ENCODE peak calls at places on chromosomes 16 and 17, in four cellular contexts. I is OCI-LY7, B is stomach, E is DND-41. H is an unnamed sample. For H3K4me1, the result is how much of the 10 kb centered on the place peaks cover.

GRCh38 chr17:59001158-59001814 is 105.4 kb downstream of the TRIM37 start:
- DNase-seq in I (peak), B (peak), E (no peak), H (peak)

GRCh38 chr17:45225964-45226530 is 4.4 kb downstream of the FMNL1 start:
- DNase-seq in I (peak), B (peak), E (peak), H (peak)

GRCh38 chr17:29573871-29574731 is 5.6 kb downstream of the TP53I13 start:
- DNase-seq in I (no peak), B (no peak), E (no peak), H (no peak)

GRCh38 chr17:67713169-67713568 is 4.6 kb upstream of the NOL11 start:
- DNase-seq in I (no peak), B (no peak), E (no peak), H (no peak)

GRCh38 chr17:16068323-16068722 is 68.7 kb downstream of the TTC19 start:
- DNase-seq in I (no peak), B (no peak), E (no peak), H (no peak)

GRCh38 chr16:89712476-89712805 is 8.3 kb downstream of the VPS9D1 start:
- DNase-seq in I (peak), B (no peak), E (no peak), H (no peak)

GRCh38 chr16:10929853-10930754 is 12.2 kb downstream of the DEXI start:
- DNase-seq in I (no peak), B (no peak), E (no peak), H (no peak)

GRCh38 chr17:49779730-49780220 is 8.7 kb upstream of the KAT7 start:
- DNase-seq in I (peak), B (no peak), E (peak), H (peak)

GRCh38 chr16:79411357-79411756 is 189.2 kb downstream of the MAF start:
- DNase-seq in I (no peak), B (no peak), E (no peak), H (no peak)

GRCh38 chr16:72425571-72426341 is 253.8 kb upstream of the PMFBP1 start:
- DNase-seq in I (no peak), B (no peak), E (no peak), H (no peak)

GRCh38 chr17:6893382-6894205 is 62.1 kb upstream of the TEKT1 start:
- DNase-seq in I (no peak), B (no peak), E (no peak), H (no peak)

GRCh38 chr17:5584971-5585794 is 874 bp upstream of the NLRP1 start:
- DNase-seq in I (no peak), B (no peak), E (no peak), H (no peak)

GRCh38 chr16:80317132-80318098 is 223.4 kb upstream of the DYNLRB2 start:
- DNase-seq in I (no peak), B (no peak), E (no peak), H (no peak)

GRCh38 chr17:80663783-80664206 is 119.2 kb downstream of the RPTOR start:
- DNase-seq in I (no peak), B (no peak), E (peak), H (peak)

GRCh38 chr17:29584452-29585079 is 4.9 kb downstream of the GIT1 start:
- DNase-seq in I (peak), B (no peak), E (no peak), H (no peak)

GRCh38 chr16:75620326-75621169 is 2.5 kb downstream of the ADAT1 start:
- DNase-seq in I (no peak), B (peak), E (no peak), H (no peak)

GRCh38 chr16:2516391-2517240 is 2.9 kb downstream of the ATP6V0C start:
- DNase-seq in I (no peak), B (no peak), E (no peak), H (no peak)

GRCh38 chr16:67933805-67934204 is 2.1 kb upstream of the CTRL start:
- DNase-seq in I (no peak), B (no peak), E (no peak), H (no peak)

GRCh38 chr17:19897901-19898300 is 30.2 kb upstream of the ULK2 start:
- DNase-seq in I (no peak), B (no peak), E (no peak), H (no peak)

GRCh38 chr17:55708575-55708974 is 14.1 kb downstream of the TMEM100 start:
- DNase-seq in I (no peak), B (no peak), E (no peak), H (no peak)
- H3K4me3 ChIP-seq in I (no peak), B (no peak), E (no peak), H (no peak)

GRCh38 chr17:57872536-57872935 is 22.7 kb upstream of the MRPS23 start:
- DNase-seq in I (no peak), B (no peak), E (no peak), H (no peak)
- H3K4me1 ChIP-seq in I (under half), B (half or more), E (under half), H (under half)

GRCh38 chr17:71173963-71174362 is 946.9 kb upstream of the SOX9 start:
- DNase-seq in I (no peak), B (no peak), E (no peak), H (no peak)
- H3K27ac ChIP-seq in I (no peak), B (no peak), E (no peak), H (no peak)

GRCh38 chr16:77610496-77610895 is 111.8 kb upstream of the NUDT7 start:
- DNase-seq in I (no peak), B (no peak), E (no peak), H (no peak)

GRCh38 chr16:77618951-77619350 is 103.4 kb upstream of the NUDT7 start:
- DNase-seq in I (no peak), B (no peak), E (no peak), H (no peak)

GRCh38 chr16:77618011-77618410 is 104.3 kb upstream of the NUDT7 start:
- DNase-seq in I (no peak), B (no peak), E (no peak), H (no peak)

GRCh38 chr16:77611386-77611785 is 110.9 kb upstream of the NUDT7 start:
- DNase-seq in I (no peak), B (no peak), E (no peak), H (no peak)

GRCh38 chr16:77613115-77613514 is 109.2 kb upstream of the NUDT7 start:
- DNase-seq in I (no peak), B (no peak), E (no peak), H (no peak)
- H3K4me3 ChIP-seq in I (no peak), B (no peak), E (no peak), H (no peak)

DNA sequence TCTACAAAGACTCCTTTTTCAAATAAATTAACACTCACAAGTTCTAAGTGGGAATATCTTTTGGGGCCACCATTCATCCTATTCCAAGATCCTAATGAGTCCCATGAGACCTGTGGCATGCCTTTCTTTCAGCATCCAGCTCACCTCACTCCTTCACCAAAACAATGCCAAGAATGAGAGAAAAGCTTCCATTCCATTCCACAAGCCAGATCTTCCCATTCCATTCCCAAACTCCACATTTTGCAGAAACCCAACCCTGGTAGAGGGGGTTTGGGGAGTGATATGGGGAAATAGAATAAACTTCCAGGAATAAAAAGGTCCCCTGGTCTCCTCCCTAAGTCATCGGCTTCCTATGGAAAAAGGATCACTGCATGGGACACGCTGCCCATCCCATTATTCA is 392.2 kb downstream of the NPIPA8 start:
- DNase-seq in I (no peak), B (no peak), E (no peak), H (no peak)
- H3K4me1 ChIP-seq in I (under half), B (under half), E (under half), H (under half)

DNA sequence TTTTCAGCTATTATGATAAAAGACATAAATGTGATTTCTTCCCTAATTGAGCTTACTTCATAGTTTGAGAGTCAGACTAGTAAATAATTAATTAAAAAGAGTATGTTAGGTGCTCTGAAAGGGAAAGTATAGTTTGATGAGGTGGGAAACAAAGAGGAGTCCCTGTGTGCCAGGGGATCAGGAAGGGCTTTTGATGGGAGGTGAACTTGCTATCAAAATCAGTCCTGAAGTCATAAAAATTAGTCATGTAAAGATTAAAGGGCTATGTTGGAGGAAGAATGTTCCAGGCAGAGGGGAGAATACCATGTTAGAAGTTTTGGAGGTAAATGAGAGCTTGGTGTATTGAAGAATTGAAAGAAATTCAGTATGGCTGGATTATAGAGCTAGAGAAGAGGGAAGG is 31.0 kb downstream of the NFAT5 start:
- DNase-seq in I (no peak), B (no peak), E (no peak), H (no peak)
- H3K27ac ChIP-seq in I (no peak), B (no peak), E (no peak), H (no peak)

GRCh38 chr17:74563358-74563757 is 4.0 kb downstream of the CD300H start:
- DNase-seq in I (no peak), B (no peak), E (no peak), H (no peak)
- H3K4me3 ChIP-seq in I (no peak), B (no peak), E (no peak), H (no peak)